ENCODE peak calls at places on chromosomes 11 and 22, in five cellular contexts. Y is GM10248, M is cardiac fibroblast, F is upper lobe of left lung, E is Calu3. D is an unnamed sample.

GRCh38 chr22:27115816-27116256 is 458.4 kb downstream of the MIAT start:
- DNase-seq in E (peak), Y (no peak), M (peak), F (no peak), D (no peak)

GRCh38 chr22:40813912-40814315 is 5.2 kb downstream of the SLC25A17 start:
- DNase-seq in Y (no peak), E (no peak), F (no peak), M (no peak), D (no peak)

GRCh38 chr11:100095809-100096208 is 591.3 kb upstream of the ARHGAP42 start:
- DNase-seq in M (no peak), F (no peak), E (no peak), Y (no peak), D (no peak)

GRCh38 chr22:28115426-28115825 is 196.4 kb upstream of the PITPNB start:
- DNase-seq in F (no peak), M (no peak), Y (no peak), E (no peak), D (no peak)

GRCh38 chr11:130211144-130211543 is 51.6 kb downstream of the ST14 start:
- DNase-seq in E (no peak), Y (no peak), M (no peak), F (peak), D (peak)

GRCh38 chr22:49966716-49967332 is 6.3 kb downstream of the PIM3 start:
- DNase-seq in E (no peak), M (peak), Y (no peak), F (peak), D (no peak)

GRCh38 chr11:65479184-65480145 is 19.4 kb upstream of the MALAT1 start:
- DNase-seq in E (no peak), F (peak), Y (peak), M (peak), D (no peak)

GRCh38 chr11:12684821-12685220 is 10.6 kb downstream of the TEAD1 start:
- DNase-seq in Y (no peak), F (peak), E (no peak), M (no peak), D (no peak)

GRCh38 chr22:35703861-35704584 is 13.6 kb upstream of the APOL5 start:
- DNase-seq in Y (no peak), M (peak), E (no peak), F (no peak), D (no peak)

GRCh38 chr22:46971776-46972150 is 209.3 kb downstream of the TBC1D22A start:
- DNase-seq in M (no peak), Y (no peak), F (no peak), E (no peak), D (no peak)

GRCh38 chr22:40818747-40819662 is at the start of gene SLC25A17:
- DNase-seq in Y (peak), F (peak), E (peak), M (peak), D (peak)

GRCh38 chr11:122248130-122248529 is 132.1 kb upstream of the BLID start:
- DNase-seq in Y (no peak), M (no peak), E (no peak), F (no peak), D (no peak)

GRCh38 chr22:43811777-43812148 is 342 bp downstream of the EFCAB6 start:
- DNase-seq in Y (no peak), E (no peak), M (peak), F (no peak), D (no peak)

GRCh38 chr11:64649304-64649703 is 58.3 kb downstream of the SLC22A12 start:
- DNase-seq in F (no peak), Y (no peak), E (no peak), M (peak), D (no peak)

GRCh38 chr11:44250421-44250820 is 59.5 kb downstream of the ALX4 start:
- DNase-seq in F (no peak), E (no peak), Y (no peak), M (no peak), D (no peak)

GRCh38 chr11:4018641-4019040 is 76.0 kb upstream of the RRM1 start:
- DNase-seq in Y (no peak), F (no peak), E (no peak), M (no peak), D (no peak)

GRCh38 chr11:3836903-3837302 is 3.9 kb downstream of the RHOG start:
- DNase-seq in M (no peak), Y (no peak), E (no peak), F (peak), D (no peak)

GRCh38 chr11:57638811-57639320 is 10.8 kb downstream of the YPEL4 start:
- DNase-seq in Y (no peak), F (no peak), E (no peak), M (no peak), D (no peak)

GRCh38 chr11:86765146-86765663 is 35.1 kb upstream of the PRSS23 start:
- DNase-seq in Y (no peak), F (no peak), E (no peak), M (peak), D (no peak)

GRCh38 chr22:32628626-32629587 is 154.3 kb downstream of the FBXO7 start:
- DNase-seq in E (no peak), Y (no peak), F (no peak), M (peak), D (no peak)

GRCh38 chr11:18765554-18765953 is 26.0 kb downstream of the PTPN5 start:
- DNase-seq in E (no peak), Y (no peak), M (peak), F (no peak), D (no peak)

GRCh38 chr22:34878996-34879395 is 187.0 kb upstream of the ISX start:
- DNase-seq in Y (no peak), E (no peak), F (no peak), M (no peak), D (no peak)

GRCh38 chr22:26416670-26417270 is 12.3 kb upstream of the ASPHD2 start:
- DNase-seq in Y (no peak), E (peak), F (no peak), M (peak), D (no peak)

GRCh38 chr11:74846770-74847169 is 98.1 kb downstream of the RNF169 start:
- DNase-seq in F (no peak), E (no peak), M (no peak), Y (no peak), D (no peak)

GRCh38 chr11:44805596-44805995 is 78.8 kb downstream of the TSPAN18 start:
- DNase-seq in E (no peak), Y (no peak), M (no peak), F (no peak), D (no peak)

DNA sequence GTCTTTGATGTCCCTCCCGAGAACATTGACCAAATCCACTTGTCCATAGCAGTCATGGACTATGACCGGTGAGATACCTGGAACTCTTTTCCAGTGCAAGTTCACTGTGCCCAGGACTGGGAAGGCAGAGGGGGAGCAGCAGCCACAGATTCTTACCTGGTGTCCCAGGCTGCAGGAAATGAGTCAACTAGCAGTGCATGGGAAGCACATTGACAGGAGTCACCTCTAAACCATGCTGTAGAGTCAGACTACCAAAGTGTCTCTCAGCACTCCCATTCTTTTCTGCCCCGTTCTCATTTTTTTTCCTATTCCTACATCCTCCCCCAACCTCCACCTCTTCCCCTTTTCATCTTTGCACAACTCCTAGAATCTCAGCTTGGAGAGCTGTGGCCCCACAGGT is 67.2 kb upstream of the OLFML1 start:
- DNase-seq in M (no peak), Y (no peak), E (no peak), F (no peak), D (no peak)
- TF ChIP-seq CTCF in M (no peak), Y (no peak), E (no peak), F (no peak), D (no peak)

GRCh38 chr22:48567213-48567975 is 1260.3 kb downstream of the BRD1 start:
- DNase-seq in E (no peak), M (no peak), Y (no peak), F (no peak), D (no peak)

GRCh38 chr22:48569476-48570233 is 1258.0 kb downstream of the BRD1 start:
- DNase-seq in E (no peak), M (no peak), Y (no peak), F (no peak), D (no peak)

GRCh38 chr22:48566741-48567140 is 1260.9 kb downstream of the BRD1 start:
- DNase-seq in M (no peak), F (no peak), E (no peak), Y (no peak), D (no peak)

GRCh38 chr22:48570912-48571311 is 1256.8 kb downstream of the BRD1 start:
- DNase-seq in E (no peak), Y (no peak), F (no peak), M (no peak), D (no peak)

GRCh38 chr22:48568736-48569330 is 1258.8 kb downstream of the BRD1 start:
- DNase-seq in M (no peak), Y (no peak), E (no peak), F (no peak), D (no peak)
- TF ChIP-seq CTCF in M (no peak), Y (no peak), E (no peak), F (no peak), D (no peak)

GRCh38 chr11:73270089-73270854 is 1.9 kb upstream of the P2RY6 start:
- DNase-seq in E (no peak), Y (peak), M (no peak), F (no peak), D (peak)
- TF ChIP-seq CTCF in E (no peak), Y (no peak), M (no peak), F (no peak), D (no peak)

GRCh38 chr11:81449588-81450155 is 1284.0 kb downstream of the FAM181B start:
- DNase-seq in Y (no peak), F (no peak), E (no peak), M (no peak), D (no peak)

DNA sequence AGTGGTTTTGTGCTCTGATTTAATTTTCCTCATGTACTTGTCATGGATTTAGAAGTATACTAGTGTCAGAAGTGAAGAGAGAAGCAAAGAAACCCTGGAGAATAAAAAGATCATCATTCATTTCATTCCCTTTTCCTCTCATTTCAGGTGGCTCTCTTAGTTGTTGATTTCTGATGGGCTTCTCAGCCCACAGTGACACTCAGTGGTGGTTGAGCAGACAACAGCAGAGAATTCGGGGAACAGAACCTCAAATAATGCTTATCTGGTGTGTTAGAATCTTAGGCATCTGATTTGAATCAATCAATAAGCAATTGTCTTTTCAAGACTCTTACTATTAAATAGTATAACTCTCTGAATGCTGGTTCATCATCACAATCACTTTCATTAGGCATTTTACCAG is 1289.4 kb downstream of the FAM181B start:
- DNase-seq in E (no peak), M (no peak), F (no peak), Y (no peak), D (no peak)
- TF ChIP-seq CTCF in E (no peak), M (no peak), F (no peak), Y (no peak), D (peak)

DNA sequence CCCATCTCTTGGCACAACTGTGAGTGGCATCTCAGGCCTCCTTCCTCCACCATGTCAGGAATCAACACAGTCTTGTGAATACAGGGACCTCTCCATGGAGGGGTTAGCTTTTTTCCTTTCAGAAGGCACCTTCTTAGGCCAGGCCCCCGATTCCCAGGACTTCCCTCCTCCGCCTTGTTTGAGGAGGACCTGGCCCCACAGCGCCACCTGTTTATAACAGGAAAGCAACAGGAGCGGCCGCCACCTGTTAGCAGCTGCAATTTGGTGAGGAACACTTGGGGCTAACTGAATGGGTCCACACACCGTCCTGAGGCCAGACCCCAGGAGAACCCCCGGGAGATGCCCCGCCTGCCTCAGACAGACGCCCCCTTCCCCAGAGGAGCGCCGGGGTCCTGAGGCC is 3.8 kb upstream of the PKP3 start:
- DNase-seq in F (no peak), Y (no peak), M (no peak), E (no peak), D (no peak)
- TF ChIP-seq CTCF in F (no peak), Y (peak), M (no peak), E (peak), D (no peak)

DNA sequence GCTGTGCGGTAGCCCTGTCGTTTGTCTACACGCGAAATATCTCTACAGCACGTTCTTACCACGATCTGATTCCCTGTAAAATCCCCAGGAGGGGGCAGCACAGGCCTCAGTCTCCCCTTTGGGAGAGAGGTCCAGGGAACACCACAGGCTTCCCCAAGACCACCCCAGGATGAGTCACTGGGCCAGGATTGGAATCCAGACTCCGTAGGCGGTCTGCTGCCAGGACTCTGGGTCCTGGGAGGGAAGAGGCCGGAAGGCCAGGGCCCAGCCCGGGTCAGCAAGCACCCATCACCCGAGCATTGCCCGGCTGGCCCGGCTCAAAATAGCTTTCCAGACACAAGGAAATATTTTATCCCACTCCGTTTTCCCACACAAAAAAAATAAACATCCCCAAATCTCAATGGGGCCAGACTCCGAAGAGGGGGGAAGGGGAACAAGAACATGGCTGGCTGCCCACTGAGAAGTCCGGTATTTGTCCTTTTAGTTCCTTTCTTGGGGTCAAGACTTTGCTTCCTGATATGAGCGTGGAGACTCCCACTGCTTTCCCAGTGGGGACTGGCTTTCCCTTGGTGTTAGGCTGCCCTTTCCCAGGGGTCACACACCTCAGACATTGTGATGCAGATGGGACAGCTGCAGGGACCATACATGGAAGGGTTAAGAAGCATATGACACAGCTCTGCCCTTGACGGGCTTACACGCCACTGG is 91.3 kb downstream of the LRRC32 start:
- DNase-seq in M (peak), F (peak), E (no peak), Y (no peak), D (no peak)
- TF ChIP-seq CTCF in M (peak), F (peak), E (no peak), Y (no peak), D (no peak)

D was measured in type B pancreatic cell.